ENCODE peak calls at places on chromosomes 5 and 9, in four cellular contexts. G is PC-9, T is fibroblast of lung, Y is heart right ventricle. I is an unnamed sample.

GRCh38 chr9:14497476-14497875 is 183.5 kb upstream of the NFIB start:
- DNase-seq in G (no peak), Y (no peak), T (no peak), I (no peak)

GRCh38 chr9:33787839-33788238 is 7.5 kb upstream of the PRSS3 start:
- DNase-seq in G (no peak), Y (peak; percentile 26), T (no peak), I (no peak)

GRCh38 chr5:134245101-134245604 is 19.3 kb upstream of the PPP2CA start:
- DNase-seq in T (peak; percentile 75), Y (no peak), G (peak; percentile 91), I (no peak)

GRCh38 chr5:68086857-68087256 is 128.7 kb upstream of the PIK3R1 start:
- DNase-seq in Y (no peak), G (no peak), T (peak; percentile 76), I (no peak)

GRCh38 chr9:136886610-136887597 is 588 bp downstream of the TRAF2 start:
- DNase-seq in T (peak; percentile 18), G (no peak), Y (no peak), I (no peak)

GRCh38 chr5:14145356-14146334 is 2.5 kb downstream of the TRIO start:
- DNase-seq in T (no peak), G (peak; percentile 81), Y (no peak), I (no peak)

GRCh38 chr9:119368681-119369581 is at the start of gene BRINP1:
- DNase-seq in Y (peak; percentile 15), T (no peak), G (no peak), I (no peak)

GRCh38 chr5:86880785-86881492 is 263.2 kb downstream of the COX7C start:
- DNase-seq in G (peak; percentile 43), Y (no peak), T (peak; percentile 83), I (peak; percentile 23)

GRCh38 chr5:127089206-127089605 is 15.9 kb upstream of the C5orf63 start:
- DNase-seq in T (peak; percentile 42), G (no peak), Y (no peak), I (no peak)

GRCh38 chr9:127184641-127185040 is 62.2 kb upstream of the ANGPTL2 start:
- DNase-seq in T (no peak), Y (no peak), G (no peak), I (no peak)

GRCh38 chr5:41349846-41350245 is 136.5 kb upstream of the C6 start:
- DNase-seq in G (no peak), Y (no peak), T (no peak), I (no peak)

GRCh38 chr9:96222132-96222531 is 79.8 kb downstream of the HSD17B3 start:
- DNase-seq in Y (no peak), T (peak; percentile 15), G (no peak), I (no peak)

GRCh38 chr9:137161558-137162483 is 8.0 kb downstream of the LRRC26 start:
- DNase-seq in Y (no peak), G (no peak), T (no peak), I (no peak)

GRCh38 chr9:135098400-135099105 is 11.1 kb downstream of the OLFM1 start:
- DNase-seq in Y (no peak), T (no peak), G (no peak), I (no peak)

GRCh38 chr9:17063535-17064135 is 71.2 kb upstream of the CNTLN start:
- DNase-seq in Y (no peak), G (no peak), T (peak; percentile 71), I (no peak)

GRCh38 chr9:8783999-8784398 is 984.4 kb upstream of the DMAC1 start:
- DNase-seq in Y (no peak), T (peak; percentile 50), G (no peak), I (no peak)

GRCh38 chr5:129031886-129032683 is 62.5 kb upstream of the ISOC1 start:
- DNase-seq in T (no peak), Y (no peak), G (no peak), I (no peak)

DNA sequence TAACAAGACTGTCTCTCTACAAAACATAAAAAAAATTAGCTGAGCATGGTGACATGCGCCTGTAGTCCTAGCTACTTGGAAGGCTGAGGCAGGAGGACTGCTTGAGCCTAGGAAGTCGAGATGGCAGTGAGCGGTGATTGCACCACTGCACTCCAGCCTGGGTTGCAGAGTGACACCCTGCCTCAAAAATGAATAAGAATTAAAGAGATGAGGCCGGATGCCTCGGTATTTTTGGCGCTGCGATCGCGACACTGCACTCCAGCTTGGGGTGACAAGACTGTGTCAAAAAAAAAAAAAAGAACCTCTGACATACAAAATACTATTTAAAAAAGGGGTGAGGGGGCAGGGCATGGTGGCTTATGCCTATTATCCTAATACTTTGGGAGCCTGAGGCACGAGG is 7.3 kb downstream of the GPBP1 start:
- DNase-seq in T (no peak), Y (no peak), G (no peak), I (no peak)
- H3K4me1 ChIP-seq in T (peaks cover 6% of the 10 kb centered on the region), Y (peaks cover 85% of the 10 kb centered on the region), G (peaks cover 48% of the 10 kb centered on the region), I (peaks cover 20% of the 10 kb centered on the region)

GRCh38 chr5:80799573-80799972 is 144.8 kb upstream of the DHFR start:
- DNase-seq in G (no peak), Y (no peak), T (no peak), I (no peak)
- H3K4me1 ChIP-seq in G (no peaks in the 10 kb centered on the region), Y (no peaks in the 10 kb centered on the region), T (no peaks in the 10 kb centered on the region), I (no peaks in the 10 kb centered on the region)

GRCh38 chr5:3311443-3311842 is 284.2 kb upstream of the IRX1 start:
- DNase-seq in T (no peak), Y (no peak), G (no peak), I (no peak)

GRCh38 chr5:3317051-3317795 is 278.4 kb upstream of the IRX1 start:
- DNase-seq in T (no peak), G (no peak), Y (no peak), I (no peak)

GRCh38 chr5:3312299-3312698 is 283.3 kb upstream of the IRX1 start:
- DNase-seq in G (no peak), Y (no peak), T (no peak), I (no peak)

GRCh38 chr5:3310551-3311340 is 284.9 kb upstream of the IRX1 start:
- DNase-seq in Y (no peak), T (no peak), G (peak; percentile 58), I (peak; percentile 87)

GRCh38 chr5:3313569-3313968 is 282.1 kb upstream of the IRX1 start:
- DNase-seq in T (no peak), G (no peak), Y (no peak), I (no peak)
- H3K4me1 ChIP-seq in T (no peaks in the 10 kb centered on the region), G (peaks cover 4% of the 10 kb centered on the region), Y (no peaks in the 10 kb centered on the region), I (peaks cover 33% of the 10 kb centered on the region)

DNA sequence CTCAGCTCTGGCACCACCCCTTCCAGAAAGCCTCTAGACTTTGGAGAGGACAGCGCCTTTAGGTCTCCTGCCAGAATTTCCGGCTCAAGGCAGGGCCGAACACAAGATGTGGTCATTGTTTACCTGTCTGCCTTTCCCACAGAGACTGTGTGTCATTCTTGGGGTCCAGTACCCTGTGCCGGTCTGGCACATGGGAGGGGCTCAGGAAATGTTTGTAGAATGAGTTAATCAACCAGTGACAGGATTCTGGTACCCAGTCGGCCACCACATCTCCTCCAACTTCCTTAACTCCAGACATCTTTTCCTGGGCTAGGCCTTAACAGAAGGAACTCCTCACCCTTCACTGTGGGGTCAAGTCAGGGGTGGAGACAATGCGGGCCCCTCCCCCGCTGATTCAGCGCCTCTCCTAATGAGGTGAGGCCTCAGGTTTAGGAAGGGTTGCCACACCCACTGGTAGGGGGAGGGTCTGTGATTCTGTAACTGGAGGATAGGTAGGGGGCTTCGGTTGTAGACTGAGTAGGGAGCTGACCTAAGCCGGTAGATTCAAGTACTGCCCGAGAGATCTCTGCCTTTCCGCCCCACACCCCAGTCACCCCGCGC is 29.3 kb downstream of the PCDH1 start:
- DNase-seq in G (peak; percentile 99), T (peak; percentile 40), Y (peak; percentile 50), I (peak; percentile 73)
- H3K4me1 ChIP-seq in G (peaks cover 48% of the 10 kb centered on the region), T (peaks cover 3% of the 10 kb centered on the region), Y (peaks cover 55% of the 10 kb centered on the region), I (peaks cover 16% of the 10 kb centered on the region)

GRCh38 chr9:93578844-93579243 is 2.5 kb downstream of the PHF2 start:
- DNase-seq in G (no peak), Y (no peak), T (no peak), I (no peak)
- H3K4me1 ChIP-seq in G (peaks cover 14% of the 10 kb centered on the region), Y (peaks cover 73% of the 10 kb centered on the region), T (peaks cover 7% of the 10 kb centered on the region), I (peaks cover 17% of the 10 kb centered on the region)

GRCh38 chr5:173321886-173322285 is 6.3 kb downstream of the STC2 start:
- DNase-seq in G (peak; percentile 34), Y (no peak), T (peak; percentile 63), I (no peak)

GRCh38 chr5:173324115-173325001 is 3.9 kb downstream of the STC2 start:
- DNase-seq in T (peak; percentile 97), G (no peak), Y (peak; percentile 90), I (no peak)

GRCh38 chr5:173325091-173325698 is 3.0 kb downstream of the STC2 start:
- DNase-seq in G (no peak), Y (no peak), T (no peak), I (no peak)

GRCh38 chr5:173323121-173323798 is 5.0 kb downstream of the STC2 start:
- DNase-seq in Y (no peak), T (no peak), G (no peak), I (no peak)

DNA sequence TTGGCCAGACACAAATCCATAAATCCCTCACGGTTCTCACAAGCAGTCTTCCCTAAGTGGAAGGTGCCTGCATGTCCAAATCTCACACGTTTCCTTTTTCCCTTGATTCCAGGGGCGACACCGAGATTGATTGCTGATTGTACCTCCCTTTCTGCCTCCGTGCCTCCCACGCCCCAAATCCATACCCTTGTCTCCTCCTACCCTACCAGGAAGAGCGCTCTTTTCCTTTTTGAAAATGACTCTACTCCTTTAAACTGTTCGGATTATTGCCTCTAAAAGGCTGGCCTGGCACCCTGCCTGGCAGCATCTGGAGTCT is 4.5 kb downstream of the STC2 start:
- DNase-seq in G (no peak), T (no peak), Y (no peak), I (no peak)
- H3K4me1 ChIP-seq in G (peaks cover 14% of the 10 kb centered on the region), T (peaks cover 37% of the 10 kb centered on the region), Y (peaks cover 78% of the 10 kb centered on the region), I (peaks cover 40% of the 10 kb centered on the region)

I was measured in keratinocyte.